ENCODE peak calls at places on chromosomes 5 and 9, in seven cellular contexts. Q is AG04450; T is CD4-positive, alpha-beta T cell; Z is fibroblast of pulmonary artery; L is omental fat pad; S is sigmoid colon; X is left lung. J is an unnamed sample.

GRCh38 chr9:94798201-94798600 is 71.7 kb downstream of the AOPEP start:
- DNase-seq in Z (no peak), X (no peak), S (no peak), Q (no peak), T (no peak), L (no peak), J (no peak)

GRCh38 chr5:140926211-140926902 is at the start of gene PCDHAC1:
- DNase-seq in Q (no peak), L (peak; percentile 63), S (peak; percentile 85), X (peak; percentile 93), Z (peak; percentile 41), T (no peak), J (peak; percentile 92)

GRCh38 chr9:7342229-7342628 is 457.3 kb downstream of the DMAC1 start:
- DNase-seq in L (no peak), Q (no peak), T (no peak), X (no peak), Z (peak; percentile 40), S (no peak), J (no peak)

GRCh38 chr5:72920690-72921089 is 35.2 kb upstream of the FCHO2 start:
- DNase-seq in Q (no peak), Z (peak; percentile 52), X (no peak), L (no peak), S (no peak), T (no peak), J (peak; percentile 45)

GRCh38 chr9:112819635-112820496 is 69.3 kb downstream of the SNX30 start:
- DNase-seq in L (no peak), T (no peak), Q (peak; percentile 50), S (no peak), X (no peak), Z (peak; percentile 84), J (peak; percentile 67)

GRCh38 chr5:95673076-95673475 is 9.7 kb downstream of the SPATA9 start:
- DNase-seq in Z (peak; percentile 55), T (no peak), Q (no peak), S (peak; percentile 66), L (no peak), X (no peak), J (no peak)

GRCh38 chr5:124544366-124545055 is 201.9 kb downstream of the ZNF608 start:
- DNase-seq in T (no peak), X (no peak), S (no peak), Q (no peak), Z (no peak), L (no peak), J (peak; percentile 13)

GRCh38 chr5:92309336-92309991 is 926.3 kb upstream of the ARRDC3 start:
- DNase-seq in X (no peak), S (no peak), Z (peak; percentile 65), Q (no peak), L (no peak), T (no peak), J (peak; percentile 49)

GRCh38 chr5:142520885-142521284 is 165.0 kb downstream of the FGF1 start:
- DNase-seq in L (no peak), T (no peak), X (no peak), Z (no peak), Q (peak; percentile 37), S (no peak), J (no peak)

GRCh38 chr5:135313946-135314345 is 85.1 kb downstream of the MACROH2A1 start:
- DNase-seq in Z (no peak), T (no peak), L (no peak), X (no peak), S (no peak), Q (no peak), J (no peak)

GRCh38 chr5:127671218-127671617 is 22.3 kb downstream of the CTXN3 start:
- DNase-seq in L (no peak), T (no peak), S (no peak), X (no peak), Z (no peak), Q (no peak), J (peak; percentile 23)

GRCh38 chr5:117681855-117682254 is 1107.2 kb upstream of the SEMA6A start:
- DNase-seq in L (no peak), X (no peak), S (no peak), Q (no peak), T (no peak), Z (no peak), J (no peak)

GRCh38 chr9:126613656-126614055 is at the start of gene LMX1B:
- DNase-seq in L (no peak), S (no peak), Q (no peak), X (peak; percentile 62), T (no peak), Z (peak; percentile 28), J (peak; percentile 56)

GRCh38 chr9:18824095-18824666 is 208.8 kb downstream of the SAXO1 start:
- DNase-seq in Q (no peak), T (no peak), L (no peak), S (no peak), Z (peak; percentile 37), X (no peak), J (peak; percentile 45)

GRCh38 chr9:92563701-92564100 is 27.9 kb upstream of the ECM2 start:
- DNase-seq in Q (no peak), T (no peak), X (no peak), S (no peak), L (no peak), Z (peak; percentile 19), J (no peak)

GRCh38 chr5:88883059-88883565 is at the start of gene MEF2C:
- DNase-seq in Z (peak; percentile 95), T (no peak), L (peak; percentile 24), X (peak; percentile 91), Q (peak; percentile 49), S (peak; percentile 88), J (no peak)

GRCh38 chr9:2826291-2826690 is 17.6 kb downstream of the PUM3 start:
- DNase-seq in Q (no peak), Z (no peak), X (no peak), L (no peak), S (no peak), T (no peak), J (no peak)

GRCh38 chr9:75358837-75359236 is 270.5 kb downstream of the OSTF1 start:
- DNase-seq in Q (no peak), Z (no peak), S (no peak), X (no peak), L (no peak), T (no peak), J (no peak)

GRCh38 chr5:102545175-102545574 is 46.4 kb upstream of the SLCO6A1 start:
- DNase-seq in Z (peak; percentile 10), L (no peak), S (no peak), X (peak; percentile 27), T (no peak), Q (no peak), J (peak; percentile 15)

GRCh38 chr9:18438300-18438925 is 35.5 kb upstream of the ADAMTSL1 start:
- DNase-seq in X (peak; percentile 64), Z (peak; percentile 57), Q (no peak), T (no peak), S (peak; percentile 77), L (no peak), J (no peak)

GRCh38 chr9:72540348-72540873 is 19.0 kb downstream of the TMC1 start:
- DNase-seq in Z (no peak), Q (no peak), X (no peak), S (no peak), L (no peak), T (no peak), J (peak; percentile 87)

GRCh38 chr9:116039312-116039711 is 114.3 kb upstream of the PAPPA start:
- DNase-seq in Z (no peak), Q (no peak), S (no peak), L (no peak), T (no peak), X (no peak), J (no peak)

DNA sequence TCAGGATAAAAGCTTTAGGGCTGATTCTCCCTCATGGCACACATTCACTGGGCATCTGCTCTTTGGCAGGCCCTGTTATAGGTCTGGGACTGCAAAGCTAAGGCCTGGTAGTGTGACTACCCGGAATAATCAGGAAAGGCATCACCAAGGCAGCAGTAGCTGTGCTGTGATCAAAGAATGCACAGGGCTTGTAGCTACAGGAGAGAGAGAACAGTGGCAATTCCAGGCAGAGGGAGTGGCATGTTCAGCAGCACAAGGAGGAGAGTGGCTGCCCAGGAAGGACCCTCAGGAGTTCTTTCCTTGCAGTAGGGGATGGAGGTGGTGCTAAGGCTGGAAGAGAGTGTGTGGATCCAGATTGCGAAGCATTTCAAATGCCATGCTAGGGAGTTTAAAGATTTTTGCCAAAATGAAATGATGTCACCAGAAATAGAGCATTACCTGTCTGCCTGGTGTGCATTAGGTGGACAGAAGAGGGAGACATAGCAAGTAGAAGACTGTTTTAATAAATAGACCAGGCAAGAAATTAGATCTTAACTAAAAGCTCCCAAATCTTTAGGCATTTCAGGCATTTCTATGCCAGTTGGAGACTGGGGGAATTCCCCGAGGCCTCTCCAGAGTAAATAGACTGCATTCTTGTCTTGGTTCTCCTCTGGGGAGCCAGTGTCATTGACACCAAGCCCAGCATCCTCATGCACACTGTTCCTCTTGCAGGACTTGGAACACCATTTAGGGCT is 69.1 kb downstream of the GPR21 start:
- DNase-seq in T (no peak), Z (no peak), S (no peak), Q (peak; percentile 1), X (no peak), L (no peak), J (peak; percentile 6)
- TF ChIP-seq CTCF in T (no peak), Z (peak; percentile 19), S (no peak), Q (peak; percentile 51), X (no peak), L (no peak), J (peak; percentile 23)

GRCh38 chr9:34332370-34332964 is 3.1 kb downstream of the NUDT2 start:
- DNase-seq in X (no peak), S (no peak), Q (no peak), T (no peak), Z (peak; percentile 78), L (no peak), J (peak; percentile 56)
- TF ChIP-seq CTCF in X (peak; percentile 32), S (peak; percentile 53), Q (peak; percentile 58), T (peak; percentile 35), Z (peak; percentile 68), L (no peak), J (peak; percentile 47)

DNA sequence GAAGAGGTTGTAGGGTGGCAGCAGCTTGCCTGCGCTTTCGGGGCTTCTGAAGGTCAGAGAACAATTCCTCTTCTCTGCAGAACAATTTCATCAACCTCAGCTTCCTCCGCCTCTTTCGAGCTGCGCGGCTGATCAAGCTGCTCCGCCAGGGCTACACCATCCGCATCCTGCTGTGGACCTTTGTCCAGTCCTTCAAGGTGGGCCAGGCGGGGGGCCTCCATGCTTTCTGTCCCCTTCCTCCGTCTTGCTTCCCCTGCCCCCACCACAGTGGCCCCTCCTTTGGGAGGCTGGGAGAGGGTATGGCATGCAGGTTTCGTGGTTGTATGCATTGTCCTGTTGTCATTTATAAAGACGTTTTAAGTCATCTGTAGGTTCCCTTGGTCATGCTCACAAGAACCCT is 195.8 kb downstream of the CACNA1B start:
- DNase-seq in Z (no peak), S (no peak), Q (no peak), X (peak; percentile 54), T (no peak), L (no peak), J (no peak)
- TF ChIP-seq CTCF in Z (no peak), S (no peak), Q (no peak), X (no peak), T (no peak), L (no peak), J (no peak)

DNA sequence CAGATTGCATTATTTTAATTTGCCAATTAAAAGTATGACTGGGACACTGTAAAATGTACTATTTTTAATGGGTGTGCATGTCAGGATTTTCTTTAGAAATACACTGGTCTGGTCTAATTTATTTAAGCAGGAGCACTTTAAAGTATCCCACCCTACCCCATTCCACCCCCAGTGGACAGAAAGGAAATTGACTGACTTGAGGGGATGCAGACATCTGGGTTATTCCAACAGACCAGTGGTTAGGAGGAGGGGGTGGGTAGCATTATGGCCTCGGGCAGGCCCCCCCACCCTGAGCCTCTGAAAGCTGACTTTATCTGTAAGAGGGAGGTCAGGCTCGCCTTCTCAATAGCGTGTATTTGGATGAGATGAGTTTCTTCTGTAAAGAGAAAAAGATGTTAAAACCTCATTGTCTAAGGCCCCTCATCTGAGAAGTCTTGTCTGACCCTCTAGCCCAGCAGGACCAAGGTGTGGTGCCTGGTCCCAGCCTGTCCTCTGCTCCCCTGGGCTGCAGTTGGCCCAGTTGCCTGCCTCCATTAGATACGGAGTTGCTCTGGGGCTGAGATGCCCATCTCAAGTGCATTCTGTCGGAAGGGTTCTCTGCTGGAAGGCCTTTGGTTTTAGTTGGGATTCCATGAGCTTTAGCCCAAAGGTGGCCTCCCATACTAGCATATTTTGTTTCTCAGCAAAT is 4.4 kb downstream of the HNRNPAB start:
- DNase-seq in L (peak; percentile 16), Z (no peak), S (peak; percentile 40), T (no peak), Q (no peak), X (no peak), J (no peak)
- TF ChIP-seq CTCF in L (no peak), Z (peak; percentile 25), S (no peak), T (no peak), Q (peak; percentile 37), X (no peak), J (no peak)

J was measured in MCF 10A.